ENCODE peak calls at places on chromosomes 7 and 10, in six cellular contexts. Z is stromal cell of bone marrow, S is HAP-1, W is GM10248, E is heart right ventricle, M is lung. U is an unnamed sample.

GRCh38 chr10:132981746-132982145 is 39.4 kb upstream of the CFAP46 start:
- DNase-seq in M (no peak), S (no peak), E (no peak), W (no peak), Z (no peak), U (no peak)

GRCh38 chr7:6258440-6259182 is 13.8 kb downstream of the CYTH3 start:
- DNase-seq in M (no peak), Z (peak; percentile 95), E (no peak), S (no peak), W (no peak), U (no peak)

GRCh38 chr10:100334762-100335161 is 4.7 kb upstream of the PKD2L1 start:
- DNase-seq in Z (no peak), W (no peak), M (peak; percentile 48), S (no peak), E (no peak), U (no peak)

GRCh38 chr10:110141185-110141584 is 66.2 kb upstream of the MXI1 start:
- DNase-seq in W (no peak), E (no peak), M (no peak), Z (peak; percentile 2), S (no peak), U (no peak)

GRCh38 chr10:11547111-11547625 is 64.3 kb downstream of the USP6NL start:
- DNase-seq in W (no peak), M (no peak), S (no peak), E (no peak), Z (no peak), U (no peak)

GRCh38 chr7:14888904-14889482 is 13.6 kb downstream of the DGKB start:
- DNase-seq in S (no peak), W (no peak), E (no peak), Z (peak; percentile 9), M (no peak), U (no peak)

GRCh38 chr7:133026210-133026859 is 55.6 kb downstream of the CHCHD3 start:
- DNase-seq in M (no peak), W (no peak), S (no peak), E (no peak), Z (no peak), U (no peak)

GRCh38 chr7:114048386-114049235 is 129.8 kb upstream of the PPP1R3A start:
- DNase-seq in E (no peak), M (no peak), Z (peak; percentile 40), W (no peak), S (no peak), U (peak; percentile 7)

GRCh38 chr7:75979361-75980125 is 14.9 kb downstream of the TMEM120A start:
- DNase-seq in S (no peak), M (no peak), W (no peak), Z (no peak), E (no peak), U (no peak)

GRCh38 chr7:81031243-81031642 is 112.4 kb upstream of the SEMA3C start:
- DNase-seq in E (no peak), W (no peak), M (no peak), Z (no peak), S (no peak), U (no peak)

GRCh38 chr10:28492093-28492492 is 40.8 kb upstream of the WAC start:
- DNase-seq in Z (peak; percentile 8), W (no peak), S (no peak), M (no peak), E (no peak), U (no peak)

GRCh38 chr7:47104206-47104549 is 477.7 kb downstream of the TNS3 start:
- DNase-seq in W (no peak), Z (no peak), M (no peak), S (no peak), E (no peak), U (no peak)

GRCh38 chr10:73044378-73045285 is 52.0 kb downstream of the P4HA1 start:
- DNase-seq in E (no peak), S (peak; percentile 9), Z (peak; percentile 89), M (no peak), W (no peak), U (no peak)

GRCh38 chr7:135723411-135723810 is 4.6 kb downstream of the SLC13A4 start:
- DNase-seq in E (no peak), M (no peak), W (no peak), Z (no peak), S (no peak), U (no peak)

GRCh38 chr7:129146237-129146979 is 1.9 kb downstream of the TSPAN33 start:
- DNase-seq in S (no peak), W (peak; percentile 69), M (no peak), E (no peak), Z (no peak), U (no peak)

GRCh38 chr10:131737543-131738395 is 163.0 kb upstream of the PPP2R2D start:
- DNase-seq in Z (no peak), E (no peak), W (no peak), S (no peak), M (no peak), U (no peak)

GRCh38 chr7:99881370-99881769 is 4.5 kb upstream of the OR2AE1 start:
- DNase-seq in M (no peak), S (no peak), E (no peak), W (no peak), Z (no peak), U (no peak)

GRCh38 chr10:107686095-107686494 is 521.6 kb upstream of the SORCS1 start:
- DNase-seq in E (no peak), S (no peak), Z (no peak), M (no peak), W (peak; percentile 9), U (no peak)

GRCh38 chr7:158272509-158273137 is 315.0 kb downstream of the PTPRN2 start:
- DNase-seq in M (no peak), S (no peak), Z (no peak), W (no peak), E (no peak), U (no peak)

GRCh38 chr10:20767028-20767427 is 130.1 kb downstream of the NEBL start:
- DNase-seq in S (no peak), E (no peak), M (no peak), W (no peak), Z (no peak), U (no peak)

GRCh38 chr7:129830949-129831348 is 121.8 kb downstream of the UBE2H start:
- DNase-seq in Z (no peak), W (no peak), S (no peak), E (no peak), M (no peak), U (no peak)

GRCh38 chr10:34473174-34474059 is 341.7 kb downstream of the PARD3 start:
- DNase-seq in M (no peak), S (no peak), W (no peak), E (no peak), Z (no peak), U (no peak)

GRCh38 chr7:77200542-77200941 is 923 bp upstream of the FGL2 start:
- DNase-seq in Z (no peak), E (no peak), W (peak; percentile 35), M (no peak), S (no peak), U (no peak)

GRCh38 chr7:81005254-81005653 is 86.4 kb upstream of the SEMA3C start:
- DNase-seq in S (no peak), W (no peak), E (peak; percentile 18), M (no peak), Z (no peak), U (no peak)

GRCh38 chr10:5583525-5584175 is 58.9 kb downstream of the CALML3 start:
- DNase-seq in M (peak; percentile 87), S (peak; percentile 13), Z (no peak), E (peak; percentile 64), W (no peak), U (no peak)

GRCh38 chr10:97539523-97540200 is 32.9 kb upstream of the ANKRD2 start:
- DNase-seq in S (no peak), M (no peak), E (peak; percentile 34), Z (peak; percentile 31), W (no peak), U (no peak)

GRCh38 chr7:79653136-79653631 is 199.7 kb upstream of the MAGI2 start:
- DNase-seq in E (no peak), M (no peak), W (no peak), Z (no peak), S (no peak), U (no peak)

GRCh38 chr10:68087338-68088029 is 12.4 kb upstream of the HERC4 start:
- DNase-seq in W (no peak), M (no peak), Z (no peak), E (no peak), S (no peak), U (no peak)

GRCh38 chr10:102964713-102965112 is 46.6 kb downstream of the CNNM2 start:
- DNase-seq in Z (no peak), W (no peak), E (no peak), S (no peak), M (no peak), U (no peak)

GRCh38 chr10:58326967-58327381 is 7.8 kb upstream of the UBE2D1 start:
- DNase-seq in W (no peak), E (peak; percentile 42), M (no peak), S (no peak), Z (no peak), U (no peak)

GRCh38 chr7:143005632-143006260 is 21.2 kb downstream of the OR9A2 start:
- DNase-seq in M (no peak), E (no peak), W (no peak), Z (no peak), S (no peak), U (no peak)

GRCh38 chr7:120920588-120920987 is 30.0 kb upstream of the ING3 start:
- DNase-seq in E (no peak), W (no peak), S (no peak), M (no peak), Z (no peak), U (no peak)

GRCh38 chr10:103759100-103759781 is 96.1 kb downstream of the SH3PXD2A start:
- DNase-seq in Z (no peak), W (peak; percentile 52), E (no peak), M (no peak), S (no peak), U (peak; percentile 40)